ENCODE peak calls at places on chromosome 11, in ten cellular contexts. Q, H, E, B, S, O, Z, X, V and A are unnamed samples.
A peak's percentile ranks its signal among the peaks of the same experiment; 100 is the strongest.

GRCh38 chr11:20363500-20364411 is at the start of gene HTATIP2:
- DNase-seq in Q (peak; percentile 88), H (peak; percentile 70), E (no peak), B (peak; percentile 72), S (peak; percentile 78), O (peak; percentile 69), Z (peak; percentile 76), X (peak; percentile 85), V (peak; percentile 73), A (no peak)

GRCh38 chr11:92890836-92891235 is 78.6 kb upstream of the MTNR1B start:
- DNase-seq in Q (no peak), H (no peak), E (no peak), B (no peak), S (no peak), O (no peak), Z (no peak), X (no peak), V (no peak), A (no peak)

GRCh38 chr11:13169709-13170108 is 107.9 kb upstream of the BMAL1 start:
- DNase-seq in Q (no peak), H (no peak), E (no peak), B (peak; percentile 14), S (peak; percentile 56), O (no peak), Z (no peak), X (no peak), V (no peak), A (peak; percentile 33)

GRCh38 chr11:100220801-100221200 is 466.3 kb upstream of the ARHGAP42 start:
- DNase-seq in Q (no peak), H (no peak), E (no peak), B (no peak), S (no peak), O (no peak), Z (no peak), X (no peak), V (no peak), A (no peak)

GRCh38 chr11:72812604-72812967 is 1.6 kb upstream of the ATG16L2 start:
- DNase-seq in Q (no peak), H (no peak), E (no peak), B (no peak), S (no peak), O (no peak), Z (no peak), X (peak; percentile 39), V (no peak), A (no peak)

GRCh38 chr11:122069946-122070345 is 46.1 kb downstream of the BLID start:
- DNase-seq in Q (no peak), H (no peak), E (no peak), B (peak; percentile 75), S (peak; percentile 93), O (peak; percentile 38), Z (no peak), X (no peak), V (peak; percentile 28), A (no peak)

GRCh38 chr11:120227228-120227852 is 12.6 kb upstream of the POU2F3 start:
- DNase-seq in Q (no peak), H (no peak), E (no peak), B (no peak), S (no peak), O (no peak), Z (no peak), X (no peak), V (no peak), A (no peak)

GRCh38 chr11:79062814-79063762 is 377.7 kb downstream of the TENM4 start:
- DNase-seq in Q (peak; percentile 18), H (peak; percentile 64), E (no peak), B (no peak), S (no peak), O (no peak), Z (no peak), X (no peak), V (no peak), A (peak; percentile 53)

GRCh38 chr11:69097263-69097662 is 48.5 kb downstream of the TPCN2 start:
- DNase-seq in Q (no peak), H (no peak), E (no peak), B (no peak), S (no peak), O (no peak), Z (no peak), X (no peak), V (no peak), A (no peak)

GRCh38 chr11:40797981-40798380 is 661.5 kb downstream of the LRRC4C start:
- DNase-seq in Q (no peak), H (no peak), E (no peak), B (no peak), S (no peak), O (no peak), Z (no peak), X (no peak), V (no peak), A (peak; percentile 19)

GRCh38 chr11:69148806-69149205 is 6.9 kb upstream of the SMIM38 start:
- DNase-seq in Q (no peak), H (no peak), E (no peak), B (no peak), S (no peak), O (no peak), Z (no peak), X (no peak), V (no peak), A (no peak)

GRCh38 chr11:288328-289144 is at the start of gene PGGHG:
- DNase-seq in Q (no peak), H (peak; percentile 75), E (no peak), B (peak; percentile 73), S (no peak), O (peak; percentile 88), Z (peak; percentile 95), X (peak; percentile 88), V (peak; percentile 84), A (peak; percentile 99)

GRCh38 chr11:128551641-128552335 is 35.6 kb downstream of the ETS1 start:
- DNase-seq in Q (no peak), H (no peak), E (no peak), B (no peak), S (no peak), O (no peak), Z (no peak), X (no peak), V (no peak), A (no peak)
- TF ChIP-seq POLR2A in Q (no peak), H (no peak), E (no peak), B (no peak), S (no peak), O (no peak), Z (peak; percentile 63), X (no peak), V (no peak), A (no peak)

DNA sequence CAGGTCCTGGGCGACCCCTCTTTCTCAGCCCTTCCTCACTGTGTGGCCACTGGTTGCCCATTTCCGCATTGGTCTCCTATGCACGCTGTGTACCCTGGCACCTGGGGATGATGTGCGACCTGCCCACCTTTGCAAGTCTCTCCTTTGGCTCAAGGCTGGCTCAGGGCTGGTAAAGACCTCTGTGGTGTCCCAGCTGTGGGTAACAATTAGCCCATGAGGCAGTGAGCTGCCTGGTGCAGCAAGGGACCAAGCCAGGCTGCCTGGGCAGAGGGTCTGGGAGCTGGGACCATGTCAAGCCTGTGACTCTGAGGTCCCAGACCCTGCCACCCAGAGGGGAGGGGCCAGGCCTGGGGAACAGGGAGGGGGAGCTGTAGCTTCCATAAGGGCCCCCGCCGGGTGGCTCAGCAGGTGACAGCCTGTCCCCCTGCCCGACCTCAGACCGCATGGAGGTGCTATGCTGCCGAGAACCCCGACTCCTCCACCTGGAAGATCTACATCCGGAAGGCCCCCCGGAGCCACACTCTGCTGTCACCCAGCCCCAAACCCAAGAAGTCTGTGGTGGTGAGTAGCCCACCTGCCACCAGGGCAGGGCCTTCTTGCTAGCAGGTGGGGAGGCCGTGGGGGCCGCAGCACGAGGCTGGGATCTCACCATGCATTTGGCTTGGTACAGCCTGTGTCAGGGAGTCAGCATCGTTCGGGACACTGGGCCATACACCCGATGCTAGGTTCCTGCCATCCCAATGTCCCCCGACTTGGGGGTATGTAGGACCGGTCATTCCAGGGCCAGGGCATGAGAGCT is 112.5 kb downstream of the KCNQ1OT1 start:
- DNase-seq in Q (no peak), H (no peak), E (no peak), B (peak; percentile 2), S (peak; percentile 47), O (peak; percentile 12), Z (peak; percentile 10), X (peak; percentile 42), V (peak; percentile 21), A (no peak)
- TF ChIP-seq POLR2A in Q (no peak), H (no peak), E (no peak), B (no peak), S (no peak), O (no peak), Z (no peak), X (no peak), V (no peak), A (no peak)

DNA sequence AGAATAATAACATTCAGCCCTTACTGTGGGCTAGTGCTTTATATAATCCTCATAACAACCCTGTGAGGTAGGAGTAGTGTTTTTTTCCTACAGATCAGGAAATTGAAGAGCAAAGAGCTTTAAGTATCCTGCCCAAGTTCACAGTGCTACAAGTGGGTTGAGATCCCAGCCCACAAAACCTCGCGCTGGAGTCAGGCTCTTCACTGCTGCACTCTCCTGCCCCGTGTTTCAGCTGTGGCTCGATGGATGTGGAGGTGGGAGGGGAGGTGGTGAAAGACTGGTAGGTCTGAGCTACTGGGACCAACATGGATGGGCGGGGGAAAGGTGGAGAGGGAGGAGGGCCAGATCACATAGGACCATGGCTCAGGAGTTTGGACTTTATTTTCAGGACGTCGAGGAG is 6.1 kb downstream of the ZNF408 start:
- DNase-seq in Q (no peak), H (no peak), E (no peak), B (no peak), S (no peak), O (no peak), Z (no peak), X (no peak), V (no peak), A (no peak)
- TF ChIP-seq POLR2A in Q (no peak), H (no peak), E (no peak), B (no peak), S (no peak), O (no peak), Z (no peak), X (no peak), V (no peak), A (no peak)

GRCh38 chr11:36609383-36609782 is 11.3 kb upstream of the RAG2 start:
- DNase-seq in Q (no peak), H (no peak), E (no peak), B (no peak), S (no peak), O (no peak), Z (no peak), X (no peak), V (no peak), A (no peak)

GRCh38 chr11:36605221-36606216 is 7.5 kb upstream of the RAG2 start:
- DNase-seq in Q (no peak), H (no peak), E (no peak), B (no peak), S (no peak), O (no peak), Z (no peak), X (no peak), V (no peak), A (no peak)

DNA sequence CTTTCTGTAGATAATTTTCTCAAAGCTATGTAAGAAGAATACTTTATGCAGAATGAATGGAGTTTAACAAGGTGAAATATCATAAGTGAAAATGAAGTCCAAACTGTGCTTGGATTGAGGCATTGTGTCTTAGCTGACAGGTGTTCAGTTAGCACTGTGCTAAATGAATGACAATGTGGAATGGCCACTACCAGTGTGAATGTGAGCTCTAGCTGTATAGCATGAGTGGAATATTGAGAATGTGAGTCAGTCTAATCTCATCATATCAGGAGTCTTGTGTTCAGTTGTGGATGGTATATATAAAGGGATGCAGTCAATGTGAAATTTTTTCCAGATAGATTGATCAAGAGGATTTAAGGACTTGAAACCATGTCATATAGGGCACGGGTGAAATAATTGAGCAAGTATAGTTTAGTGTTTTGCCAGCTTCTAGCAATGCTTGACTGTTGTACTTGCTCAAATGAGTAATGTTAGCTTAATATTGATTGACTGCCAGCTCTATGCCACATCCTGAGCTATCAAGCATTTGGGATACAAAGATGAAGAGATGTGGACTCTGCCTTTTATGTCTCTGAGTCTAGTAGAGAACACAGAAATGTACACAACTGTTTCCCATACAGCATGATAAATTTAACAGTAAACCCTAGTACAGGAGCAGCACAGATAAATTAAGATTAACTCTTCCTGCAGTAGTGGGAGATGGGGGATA is 10.6 kb upstream of the RAG2 start:
- DNase-seq in Q (no peak), H (no peak), E (no peak), B (no peak), S (no peak), O (no peak), Z (no peak), X (no peak), V (no peak), A (no peak)
- TF ChIP-seq POLR2A in Q (no peak), H (no peak), E (no peak), B (no peak), S (no peak), O (no peak), Z (no peak), X (no peak), V (no peak), A (no peak)